ENCODE peak calls at places on chromosomes 13 and 19, in five cellular contexts. I, C, L, G and M are unnamed samples.

GRCh38 chr13:110415669-110416068 is 108.6 kb downstream of the COL4A2 start:
- DNase-seq in L (peak; percentile 66), C (no peak), I (peak; percentile 46), G (peak; percentile 7), M (peak; percentile 48)

GRCh38 chr13:99417151-99417820 is 84.0 kb upstream of the TM9SF2 start:
- DNase-seq in G (no peak), C (no peak), I (no peak), L (peak; percentile 23), M (peak; percentile 55)

GRCh38 chr13:51093574-51093973 is 17.5 kb downstream of the C13orf42 start:
- DNase-seq in C (no peak), L (no peak), I (no peak), G (no peak), M (no peak)

GRCh38 chr19:28358604-28359003 is 854.3 kb downstream of the UQCRFS1 start:
- DNase-seq in I (no peak), L (no peak), C (no peak), G (no peak), M (no peak)

GRCh38 chr19:49387936-49388372 is at the start of gene KASH5:
- DNase-seq in C (peak; percentile 96), G (peak; percentile 96), L (peak; percentile 90), I (peak; percentile 43), M (peak; percentile 84)

GRCh38 chr13:105047676-105048295 is 1487.7 kb downstream of the EFNB2 start:
- DNase-seq in C (no peak), L (no peak), G (no peak), I (no peak), M (no peak)

GRCh38 chr13:41905600-41906254 is 55.2 kb downstream of the VWA8 start:
- DNase-seq in L (no peak), C (no peak), I (no peak), G (peak; percentile 70), M (no peak)

GRCh38 chr19:18712981-18713380 is 29.5 kb downstream of the CRTC1 start:
- DNase-seq in C (no peak), G (no peak), I (no peak), L (no peak), M (no peak)

GRCh38 chr13:98977568-98978270 is at the start of gene DOCK9:
- DNase-seq in I (peak; percentile 54), G (no peak), C (peak; percentile 82), L (peak; percentile 68), M (no peak)

GRCh38 chr19:40542197-40542859 is 34.3 kb upstream of the SHKBP1 start:
- DNase-seq in G (no peak), L (no peak), C (peak; percentile 94), I (peak; percentile 56), M (no peak)

GRCh38 chr19:54481326-54481930 is 8.3 kb upstream of the CDC42EP5 start:
- DNase-seq in L (no peak), I (no peak), C (peak; percentile 48), G (peak; percentile 66), M (peak; percentile 49)

GRCh38 chr13:110014719-110015118 is 228.3 kb upstream of the IRS2 start:
- DNase-seq in L (no peak), G (peak; percentile 30), I (no peak), C (no peak), M (no peak)

GRCh38 chr13:97889803-97890202 is 63.7 kb upstream of the IPO5 start:
- DNase-seq in G (no peak), C (peak; percentile 74), L (no peak), I (no peak), M (no peak)

GRCh38 chr13:67232384-67232783 is 2.2 kb upstream of the PCDH9 start:
- DNase-seq in C (no peak), G (no peak), I (no peak), L (no peak), M (no peak)

GRCh38 chr13:28268800-28269223 is 130.5 kb downstream of the PAN3 start:
- DNase-seq in L (no peak), C (no peak), G (peak; percentile 90), I (no peak), M (no peak)

GRCh38 chr13:54301085-54301484 is 1272.5 kb downstream of the OLFM4 start:
- DNase-seq in L (no peak), C (no peak), I (no peak), G (no peak), M (no peak)

GRCh38 chr19:33698576-33699435 is 77.1 kb downstream of the CHST8 start:
- DNase-seq in L (no peak), G (no peak), I (no peak), C (peak; percentile 54), M (no peak)

GRCh38 chr19:32450217-32450616 is 44.6 kb downstream of the DPY19L3 start:
- DNase-seq in G (no peak), I (no peak), C (no peak), L (no peak), M (no peak)

GRCh38 chr13:76969488-76970365 is 21.4 kb downstream of the ACOD1 start:
- DNase-seq in L (no peak), G (no peak), I (no peak), C (no peak), M (no peak)

GRCh38 chr13:22703601-22704209 is 477.1 kb upstream of the SGCG start:
- DNase-seq in C (no peak), L (no peak), I (no peak), G (no peak), M (no peak)

DNA sequence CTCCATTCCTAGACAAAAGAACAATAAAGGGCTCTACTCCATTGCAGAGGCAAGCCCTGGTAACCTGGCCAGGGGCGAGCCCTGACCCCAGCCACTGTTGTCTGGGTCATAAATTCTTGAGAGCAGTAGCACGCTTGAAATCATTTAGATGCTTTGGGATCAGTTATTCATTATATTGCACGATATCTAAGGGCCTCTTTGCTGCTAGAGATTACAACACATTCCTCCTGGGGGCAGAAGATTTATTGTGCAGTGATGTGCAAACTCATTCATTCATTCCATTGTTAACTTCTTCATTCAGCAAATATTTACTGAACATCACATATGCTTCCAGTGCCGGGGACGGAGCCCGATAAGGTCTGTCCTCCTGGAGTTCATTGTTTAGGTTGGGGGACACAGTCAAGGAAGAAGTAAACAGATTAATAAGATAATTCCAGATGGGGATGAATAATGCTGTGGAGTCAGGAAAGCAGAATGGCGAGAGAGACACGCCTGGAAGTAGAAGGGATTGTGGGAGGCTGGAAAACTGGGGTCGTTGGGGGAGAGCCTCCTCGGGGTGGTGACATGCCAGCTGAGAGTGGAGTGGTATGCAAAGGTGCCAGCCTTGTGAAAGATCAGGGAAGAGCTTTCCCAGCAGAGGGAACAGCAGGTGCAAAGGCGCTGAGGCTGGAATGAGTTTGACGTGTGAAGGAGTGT is 35.0 kb downstream of the SIPA1L3 start:
- DNase-seq in C (peak; percentile 22), L (peak; percentile 94), G (no peak), I (no peak), M (no peak)
- TF ChIP-seq CTCF in C (no peak), L (no peak), G (no peak), I (no peak), M (no peak)

DNA sequence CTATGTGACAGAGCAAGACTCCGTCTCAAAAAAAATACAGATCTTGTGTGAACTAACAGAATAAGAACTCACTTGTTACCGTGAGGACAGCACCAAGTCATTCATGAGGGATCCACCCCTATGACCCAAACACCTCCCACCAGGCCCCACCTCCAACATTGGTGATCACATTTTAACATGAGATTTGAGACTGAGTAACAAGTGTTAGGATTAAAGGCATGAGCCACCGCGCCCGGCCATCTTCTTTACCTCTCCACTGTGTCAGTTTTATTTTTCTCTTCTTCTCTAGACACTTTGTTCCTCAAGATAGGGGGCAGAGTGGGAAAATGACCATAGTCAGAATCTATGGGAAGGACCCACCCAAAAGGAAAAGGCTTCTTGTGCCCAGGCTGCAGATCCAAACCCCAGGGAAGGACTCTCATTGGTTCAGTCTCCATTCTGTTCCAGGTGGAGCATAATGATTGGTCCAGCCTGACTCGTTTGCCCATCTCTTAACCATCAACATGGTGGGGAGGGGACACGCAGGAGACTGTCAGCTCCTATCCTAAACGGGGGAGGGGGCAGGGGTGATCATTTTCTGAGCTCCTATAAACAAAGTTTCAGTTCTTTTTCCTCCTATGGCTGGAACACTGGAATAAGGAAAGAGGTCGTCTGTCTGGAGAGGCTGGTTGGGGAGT is 1.3 kb upstream of the CALM3 start:
- DNase-seq in G (peak; percentile 24), L (no peak), I (no peak), C (no peak), M (no peak)
- TF ChIP-seq CTCF in G (no peak), L (no peak), I (no peak), C (no peak), M (no peak)

GRCh38 chr19:58572026-58572817 is 913 bp downstream of the MZF1 start:
- DNase-seq in I (peak; percentile 23), L (no peak), C (no peak), G (no peak), M (no peak)

GRCh38 chr19:58573658-58574164 is 576 bp upstream of the MZF1 start:
- DNase-seq in L (no peak), C (no peak), I (no peak), G (no peak), M (no peak)

GRCh38 chr19:58571575-58571947 is 1.6 kb downstream of the MZF1 start:
- DNase-seq in C (peak; percentile 56), I (no peak), L (no peak), G (no peak), M (no peak)

GRCh38 chr19:58570770-58571574 is 2.2 kb downstream of the MZF1 start:
- DNase-seq in L (no peak), G (no peak), C (peak; percentile 83), I (peak; percentile 21), M (no peak)

DNA sequence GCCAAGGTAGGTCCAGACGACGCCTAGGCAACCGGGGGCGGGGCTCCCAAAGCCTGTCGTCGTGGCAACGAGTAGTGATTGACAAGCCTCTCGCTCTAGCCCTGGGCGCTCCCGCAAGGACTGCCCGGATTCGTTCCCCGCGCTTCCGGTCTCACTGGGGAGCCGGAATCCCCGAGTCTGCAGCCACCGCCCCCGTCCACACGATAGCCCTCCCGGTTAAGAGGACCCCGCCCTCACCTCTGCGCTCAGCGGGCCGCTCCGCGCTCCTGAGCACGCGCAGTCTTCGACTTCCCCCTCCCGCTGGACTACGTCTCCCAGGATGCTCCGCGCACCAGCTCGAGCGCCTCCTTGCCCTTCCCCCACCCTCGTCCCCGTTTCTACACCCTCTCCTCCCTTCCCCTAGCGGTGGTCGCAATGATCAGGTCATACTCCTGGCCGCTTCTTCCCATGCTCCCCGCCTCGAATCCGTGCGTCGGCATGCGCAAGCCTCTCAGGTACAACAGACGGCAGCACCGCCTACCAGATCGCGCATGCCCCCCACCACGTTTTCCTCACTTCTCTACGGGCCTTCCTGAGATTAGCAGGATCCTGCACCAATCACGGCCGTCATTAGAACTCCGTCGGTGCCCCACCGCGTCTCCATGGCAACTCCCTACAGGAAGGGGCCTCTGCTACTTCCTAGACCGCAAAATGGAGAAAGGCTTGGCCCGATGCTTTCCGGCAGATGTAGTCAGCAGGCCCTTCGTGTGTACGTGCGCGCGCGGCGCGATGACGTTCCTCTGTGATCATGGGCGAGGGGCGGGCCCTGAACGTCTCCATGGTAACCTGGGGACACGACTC is at the start of gene MZF1:
- DNase-seq in C (peak; percentile 100), G (peak; percentile 100), L (peak; percentile 100), I (peak; percentile 100), M (peak; percentile 100)
- TF ChIP-seq CTCF in C (no peak), G (peak; percentile 22), L (no peak), I (peak; percentile 50), M (no peak)

GRCh38 chr19:1873524-1874473 is 10.4 kb upstream of the KLF16 start:
- DNase-seq in L (no peak), C (no peak), G (no peak), I (no peak), M (no peak)

GRCh38 chr19:1874554-1875185 is 10.6 kb downstream of the ABHD17A start:
- DNase-seq in I (no peak), L (no peak), G (no peak), C (no peak), M (peak; percentile 49)

GRCh38 chr19:1871630-1872029 is 8.3 kb upstream of the KLF16 start:
- DNase-seq in L (no peak), I (no peak), C (no peak), G (no peak), M (no peak)

GRCh38 chr19:1872807-1873523 is 9.6 kb upstream of the KLF16 start:
- DNase-seq in G (no peak), C (peak; percentile 79), I (no peak), L (no peak), M (no peak)

GRCh38 chr19:1875646-1876493 is 9.4 kb downstream of the ABHD17A start:
- DNase-seq in I (peak; percentile 86), L (peak; percentile 84), G (peak; percentile 96), C (peak; percentile 97), M (peak; percentile 94)
- TF ChIP-seq CTCF in I (no peak), L (no peak), G (no peak), C (no peak), M (no peak)